ENCODE peak calls at places on chromosomes 6 and 20, in nine cellular contexts. W is MV-4-11, V is GM13976, X is non-pigmented ciliary epithelial cell, M is SHP77, O is NCI-H69, J is Kasumi-1, S is ureter, L is iris pigment epithelial cell. H is an unnamed sample.

GRCh38 chr20:19745584-19745983 is 12.5 kb upstream of the RIN2 start:
- DNase-seq in V (no peak), O (no peak), W (no peak), J (no peak), X (no peak), S (no peak), M (no peak), L (no peak), H (no peak)

GRCh38 chr6:119209452-119210205 is 131.2 kb upstream of the FAM184A start:
- DNase-seq in J (no peak), M (no peak), O (peak; percentile 22), V (no peak), S (no peak), X (no peak), L (no peak), W (peak; percentile 33), H (peak; percentile 15)

GRCh38 chr6:5205877-5206840 is 54.6 kb downstream of the LYRM4 start:
- DNase-seq in L (peak; percentile 89), O (peak; percentile 70), M (no peak), W (peak; percentile 79), V (no peak), J (peak; percentile 72), S (peak; percentile 46), X (no peak), H (peak; percentile 89)

GRCh38 chr6:99467509-99468106 is 42.5 kb upstream of the PNISR start:
- DNase-seq in S (no peak), V (peak; percentile 42), W (peak; percentile 6), M (no peak), J (peak; percentile 46), O (peak; percentile 56), L (peak; percentile 24), X (no peak), H (peak; percentile 48)

GRCh38 chr6:144519429-144519828 is 234.3 kb downstream of the UTRN start:
- DNase-seq in L (no peak), V (no peak), M (no peak), O (no peak), W (no peak), J (no peak), X (no peak), S (no peak), H (no peak)

GRCh38 chr20:54606384-54606783 is 131.0 kb downstream of the DOK5 start:
- DNase-seq in W (peak; percentile 95), L (no peak), O (no peak), X (no peak), J (no peak), M (no peak), S (no peak), V (peak; percentile 42), H (no peak)

GRCh38 chr6:103675807-103676406 is 1183.8 kb downstream of the HACE1 start:
- DNase-seq in M (no peak), S (no peak), J (peak; percentile 12), V (no peak), W (no peak), O (peak; percentile 15), L (peak; percentile 1), X (no peak), H (peak; percentile 20)

GRCh38 chr6:13615802-13616140 is 636 bp downstream of the NOL7 start:
- DNase-seq in S (peak; percentile 52), O (peak; percentile 63), M (no peak), V (no peak), J (peak; percentile 54), L (peak; percentile 43), W (no peak), X (no peak), H (no peak)

GRCh38 chr6:105810105-105810921 is 275.8 kb upstream of the PRDM1 start:
- DNase-seq in V (no peak), X (peak; percentile 67), J (peak; percentile 89), S (peak; percentile 70), O (peak; percentile 52), W (peak; percentile 84), L (peak; percentile 88), M (no peak), H (peak; percentile 82)

GRCh38 chr6:46940433-46941226 is 18.9 kb upstream of the ADGRF5 start:
- DNase-seq in X (no peak), V (no peak), O (peak; percentile 37), W (no peak), S (no peak), M (peak; percentile 14), J (no peak), L (no peak), H (no peak)

GRCh38 chr6:134398453-134398852 is 80.5 kb upstream of the SGK1 start:
- DNase-seq in X (no peak), L (peak; percentile 26), M (no peak), J (peak; percentile 57), W (peak; percentile 95), S (no peak), O (peak; percentile 15), V (no peak), H (no peak)

GRCh38 chr20:20395856-20396600 is 28.1 kb downstream of the INSM1 start:
- DNase-seq in M (peak; percentile 88), W (no peak), L (no peak), O (peak; percentile 91), V (no peak), J (no peak), S (no peak), X (no peak), H (no peak)

GRCh38 chr6:155611742-155612141 is 156.1 kb upstream of the NOX3 start:
- DNase-seq in S (no peak), L (no peak), J (no peak), V (no peak), M (no peak), O (no peak), X (no peak), W (no peak), H (no peak)

GRCh38 chr6:50791900-50792508 is 26.7 kb upstream of the TFAP2B start:
- DNase-seq in O (peak; percentile 82), S (no peak), J (peak; percentile 60), L (peak; percentile 49), W (peak; percentile 58), X (peak; percentile 15), M (peak; percentile 47), V (peak; percentile 28), H (peak; percentile 44)

GRCh38 chr6:38273325-38273724 is 366.4 kb downstream of the BTBD9 start:
- DNase-seq in S (no peak), M (no peak), V (no peak), W (no peak), L (peak; percentile 65), J (no peak), O (no peak), X (no peak), H (peak; percentile 59)

GRCh38 chr6:115216835-115217234 is 843.9 kb downstream of the FRK start:
- DNase-seq in W (no peak), S (no peak), L (no peak), X (no peak), V (no peak), J (no peak), O (no peak), M (no peak), H (no peak)

GRCh38 chr20:34112600-34113061 is 588 bp upstream of the EIF2S2 start:
- DNase-seq in O (peak; percentile 80), S (peak; percentile 48), V (peak; percentile 45), M (peak; percentile 6), L (peak; percentile 56), X (no peak), J (peak; percentile 56), W (peak; percentile 42), H (peak; percentile 66)

GRCh38 chr6:105836889-105837288 is 249.2 kb upstream of the PRDM1 start:
- DNase-seq in W (no peak), L (no peak), X (no peak), J (no peak), M (no peak), V (no peak), S (no peak), O (no peak), H (no peak)

GRCh38 chr20:51862796-51863195 is 60.5 kb upstream of the SALL4 start:
- DNase-seq in L (peak; percentile 44), M (no peak), S (no peak), J (no peak), V (no peak), O (no peak), X (no peak), W (no peak), H (no peak)

GRCh38 chr6:157748839-157749571 is 74.0 kb upstream of the SNX9 start:
- DNase-seq in L (no peak), S (no peak), X (no peak), V (no peak), M (no peak), O (no peak), J (no peak), W (no peak), H (no peak)

GRCh38 chr6:45092135-45092534 is 236.0 kb upstream of the RUNX2 start:
- DNase-seq in X (no peak), V (no peak), M (no peak), S (no peak), W (no peak), L (no peak), J (no peak), O (no peak), H (no peak)

GRCh38 chr6:35903679-35904078 is 17.2 kb downstream of the SRPK1 start:
- DNase-seq in X (no peak), J (no peak), M (no peak), W (no peak), V (no peak), O (no peak), L (no peak), S (no peak), H (no peak)

GRCh38 chr6:156776841-156777576 is at the start of gene ARID1B:
- DNase-seq in V (peak; percentile 79), J (peak; percentile 49), L (peak; percentile 90), O (peak; percentile 96), W (peak; percentile 55), M (peak; percentile 44), X (no peak), S (peak; percentile 81), H (peak; percentile 88)

GRCh38 chr6:89679215-89680120 is 40.9 kb upstream of the LYRM2 start:
- DNase-seq in J (no peak), X (no peak), W (no peak), V (no peak), O (no peak), S (no peak), M (no peak), L (no peak), H (no peak)

GRCh38 chr20:32984196-32984595 is 20.0 kb downstream of the SUN5 start:
- DNase-seq in W (no peak), S (no peak), V (no peak), L (no peak), M (no peak), O (no peak), J (no peak), X (no peak), H (no peak)

GRCh38 chr6:37473364-37474095 is 26.2 kb downstream of the CCDC167 start:
- DNase-seq in M (no peak), L (peak; percentile 37), X (no peak), S (no peak), V (no peak), J (no peak), W (no peak), O (peak; percentile 86), H (peak; percentile 13)

GRCh38 chr20:38258545-38259223 is 1.9 kb downstream of the KIAA1755 start:
- DNase-seq in L (no peak), V (no peak), J (no peak), O (no peak), W (no peak), S (no peak), X (no peak), M (no peak), H (no peak)

GRCh38 chr6:153790881-153791473 is 248.1 kb upstream of the OPRM1 start:
- DNase-seq in V (no peak), S (no peak), O (peak; percentile 62), L (peak; percentile 41), X (no peak), J (peak; percentile 16), M (no peak), W (no peak), H (peak; percentile 65)

H was measured in choroid plexus epithelial cell.